ENCODE peak calls at places on chromosomes 7 and 10, in seven cellular contexts. T is NCI-H748 treated with DMSO at 0.1 percent for 48 hours; Y is stimulated activated naive CD8-positive, alpha-beta T cell treated with anti-CD3 and anti-CD28 coated beads, Interleukin-15, amount 100 ng/mL, for 72 hours; J is frontal cortex; A is activated CD4-positive, alpha-beta T cell treated with anti-CD3 and anti-CD28 coated beads, Interleukin-2, amount 50 U/mL, for 1 hour; W is HFFc6; P is activated T-helper 9 cell treated with anti-CD3 and anti-CD28 coated beads, Interleukin-2, amount 50 U/mL, for 16 hours. D is an unnamed sample.

GRCh38 chr10:127569210-127569609 is 20.1 kb downstream of the NPS start:
- DNase-seq in T (no peak), Y (no peak), J (no peak), A (no peak), W (no peak), P (no peak), D (no peak)

GRCh38 chr7:121334875-121335648 is 6.3 kb downstream of the WNT16 start:
- DNase-seq in T (no peak), Y (no peak), J (no peak), A (no peak), W (peak), P (no peak), D (no peak)

GRCh38 chr7:79403451-79403850 is 50.0 kb downstream of the MAGI2 start:
- DNase-seq in T (no peak), Y (no peak), J (no peak), A (no peak), W (no peak), P (no peak), D (no peak)

GRCh38 chr7:104979167-104979841 is 34.7 kb upstream of the KMT2E start:
- DNase-seq in T (no peak), Y (no peak), J (no peak), A (no peak), W (peak), P (no peak), D (no peak)

GRCh38 chr7:151107882-151108281 is 21.6 kb downstream of the AGAP3 start:
- DNase-seq in T (no peak), Y (no peak), J (no peak), A (no peak), W (no peak), P (no peak), D (no peak)

GRCh38 chr7:30771859-30772429 is 727 bp downstream of the MINDY4 start:
- DNase-seq in T (peak), Y (no peak), J (no peak), A (no peak), W (no peak), P (no peak), D (no peak)

GRCh38 chr7:141916099-141916498 is at the start of gene OR9A4:
- DNase-seq in T (no peak), Y (no peak), J (no peak), A (no peak), W (no peak), P (no peak), D (no peak)

GRCh38 chr10:6171891-6172354 is 30.8 kb upstream of the PFKFB3 start:
- DNase-seq in T (no peak), Y (no peak), J (peak), A (no peak), W (peak), P (no peak), D (peak)

GRCh38 chr10:16867556-16867955 is 50.3 kb upstream of the RSU1 start:
- DNase-seq in T (no peak), Y (no peak), J (no peak), A (no peak), W (peak), P (no peak), D (no peak)

GRCh38 chr10:103835121-103836045 is 20.0 kb downstream of the SH3PXD2A start:
- DNase-seq in T (no peak), Y (no peak), J (peak), A (no peak), W (no peak), P (no peak), D (no peak)

GRCh38 chr10:50576245-50576815 is 47.4 kb downstream of the SGMS1 start:
- DNase-seq in T (no peak), Y (no peak), J (no peak), A (no peak), W (peak), P (no peak), D (peak)

GRCh38 chr10:15333909-15334649 is 37.0 kb downstream of the FAM171A1 start:
- DNase-seq in T (no peak), Y (no peak), J (no peak), A (no peak), W (no peak), P (no peak), D (no peak)

GRCh38 chr7:15462721-15463389 is 99.0 kb downstream of the AGMO start:
- DNase-seq in T (no peak), Y (no peak), J (no peak), A (no peak), W (peak), P (no peak), D (no peak)

D was measured in hypothalamus.